ENCODE peak calls at places on chromosome 2, in five cellular contexts. P is GM23338, X is HCT116, R is K562, I is HepG2. U is an unnamed sample.

GRCh38 chr2:183229386-183229785 is 105.1 kb downstream of the NUP35 start:
- DNase-seq in P (no peak), X (no peak), R (no peak), I (no peak), U (no peak)

GRCh38 chr2:75416420-75417342 is 144.1 kb downstream of the EVA1A start:
- DNase-seq in P (no peak), X (no peak), R (no peak), I (no peak), U (peak)

GRCh38 chr2:234420406-234420805 is 76.5 kb downstream of the ARL4C start:
- DNase-seq in P (peak), X (no peak), R (no peak), I (peak), U (no peak)

GRCh38 chr2:233519787-233520611 is 46.6 kb downstream of the USP40 start:
- DNase-seq in P (no peak), X (no peak), R (no peak), I (peak), U (no peak)

GRCh38 chr2:20569464-20570223 is 81.3 kb downstream of the HS1BP3 start:
- DNase-seq in P (no peak), X (no peak), R (no peak), I (no peak), U (no peak)

GRCh38 chr2:105749583-105750399 is 5.1 kb downstream of the NCK2 start:
- DNase-seq in P (no peak), X (no peak), R (no peak), I (no peak), U (no peak)

GRCh38 chr2:79585701-79586428 is 73.0 kb downstream of the CTNNA2 start:
- DNase-seq in P (no peak), X (no peak), R (no peak), I (no peak), U (no peak)

GRCh38 chr2:165294912-165295311 is 55.7 kb downstream of the SCN2A start:
- DNase-seq in P (no peak), X (no peak), R (no peak), I (no peak), U (no peak)

GRCh38 chr2:224145751-224146355 is 106.8 kb upstream of the SERPINE2 start:
- DNase-seq in P (no peak), X (peak), R (no peak), I (peak), U (no peak)

GRCh38 chr2:122737429-122738077 is 982.1 kb downstream of the TSN start:
- DNase-seq in P (no peak), X (no peak), R (no peak), I (no peak), U (no peak)

GRCh38 chr2:236939751-236940229 is 145.9 kb upstream of the COPS8 start:
- DNase-seq in P (no peak), X (no peak), R (no peak), I (no peak), U (no peak)

GRCh38 chr2:24121469-24121868 is 1.7 kb downstream of the PFN4 start:
- DNase-seq in P (peak), X (no peak), R (no peak), I (no peak), U (no peak)

GRCh38 chr2:162197095-162197825 is 45.2 kb upstream of the GCG start:
- DNase-seq in P (no peak), X (no peak), R (no peak), I (no peak), U (no peak)

GRCh38 chr2:16211341-16211740 is 271.0 kb downstream of the MYCN start:
- DNase-seq in P (no peak), X (no peak), R (no peak), I (no peak), U (no peak)

GRCh38 chr2:186101603-186102002 is 363.0 kb downstream of the FSIP2 start:
- DNase-seq in P (no peak), X (no peak), R (no peak), I (no peak), U (no peak)

GRCh38 chr2:235864746-235865535 is 303.2 kb downstream of the GBX2 start:
- DNase-seq in P (peak), X (no peak), R (no peak), I (no peak), U (no peak)

GRCh38 chr2:102238039-102238756 is 51.4 kb downstream of the IL1RL2 start:
- DNase-seq in P (no peak), X (no peak), R (no peak), I (no peak), U (no peak)

GRCh38 chr2:128563348-128563687 is 244.7 kb upstream of the HS6ST1 start:
- DNase-seq in P (no peak), X (no peak), R (no peak), I (no peak), U (no peak)
- TF ChIP-seq POLR2AphosphoS5 in P (no peak), X (no peak), R (no peak), I (no peak), U (no peak)

DNA sequence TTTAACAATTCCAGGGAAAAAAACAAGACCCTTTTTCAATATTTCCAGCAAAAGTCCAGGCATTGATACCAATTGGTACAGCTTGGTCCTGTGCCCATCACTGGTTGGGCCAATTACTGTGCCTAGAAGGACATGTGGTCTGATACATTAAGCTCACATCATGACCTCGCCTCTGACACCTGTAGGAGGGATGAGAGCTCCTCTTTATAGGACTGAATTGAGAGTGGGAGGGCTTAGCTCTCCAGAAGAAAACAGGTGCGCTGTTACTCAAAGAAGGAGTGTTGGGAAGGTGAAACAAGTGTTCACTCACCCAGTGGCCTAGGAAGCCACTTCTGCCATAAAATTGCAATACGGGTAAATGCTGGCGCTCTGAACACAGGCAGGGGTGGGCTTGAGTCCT is 49.6 kb downstream of the RABL2A start:
- DNase-seq in P (no peak), X (no peak), R (no peak), I (no peak), U (no peak)
- TF ChIP-seq EZH2 in P (no peak), X (no peak), R (no peak), I (no peak), U (no peak)

GRCh38 chr2:240996161-240996833 is 2.1 kb upstream of the SNED1 start:
- DNase-seq in P (no peak), X (no peak), R (no peak), I (no peak), U (no peak)

GRCh38 chr2:240993446-240994160 is 4.8 kb upstream of the SNED1 start:
- DNase-seq in P (no peak), X (no peak), R (no peak), I (no peak), U (no peak)

GRCh38 chr2:240992572-240993291 is 5.7 kb upstream of the SNED1 start:
- DNase-seq in P (no peak), X (no peak), R (no peak), I (no peak), U (no peak)

GRCh38 chr2:240995041-240995960 is 3.1 kb upstream of the SNED1 start:
- DNase-seq in P (no peak), X (no peak), R (no peak), I (no peak), U (no peak)

GRCh38 chr2:240994161-240994896 is 4.1 kb upstream of the SNED1 start:
- DNase-seq in P (no peak), X (no peak), R (no peak), I (no peak), U (no peak)
- TF ChIP-seq POLR2AphosphoS5 in P (no peak), X (no peak), R (no peak), I (no peak), U (no peak)

DNA sequence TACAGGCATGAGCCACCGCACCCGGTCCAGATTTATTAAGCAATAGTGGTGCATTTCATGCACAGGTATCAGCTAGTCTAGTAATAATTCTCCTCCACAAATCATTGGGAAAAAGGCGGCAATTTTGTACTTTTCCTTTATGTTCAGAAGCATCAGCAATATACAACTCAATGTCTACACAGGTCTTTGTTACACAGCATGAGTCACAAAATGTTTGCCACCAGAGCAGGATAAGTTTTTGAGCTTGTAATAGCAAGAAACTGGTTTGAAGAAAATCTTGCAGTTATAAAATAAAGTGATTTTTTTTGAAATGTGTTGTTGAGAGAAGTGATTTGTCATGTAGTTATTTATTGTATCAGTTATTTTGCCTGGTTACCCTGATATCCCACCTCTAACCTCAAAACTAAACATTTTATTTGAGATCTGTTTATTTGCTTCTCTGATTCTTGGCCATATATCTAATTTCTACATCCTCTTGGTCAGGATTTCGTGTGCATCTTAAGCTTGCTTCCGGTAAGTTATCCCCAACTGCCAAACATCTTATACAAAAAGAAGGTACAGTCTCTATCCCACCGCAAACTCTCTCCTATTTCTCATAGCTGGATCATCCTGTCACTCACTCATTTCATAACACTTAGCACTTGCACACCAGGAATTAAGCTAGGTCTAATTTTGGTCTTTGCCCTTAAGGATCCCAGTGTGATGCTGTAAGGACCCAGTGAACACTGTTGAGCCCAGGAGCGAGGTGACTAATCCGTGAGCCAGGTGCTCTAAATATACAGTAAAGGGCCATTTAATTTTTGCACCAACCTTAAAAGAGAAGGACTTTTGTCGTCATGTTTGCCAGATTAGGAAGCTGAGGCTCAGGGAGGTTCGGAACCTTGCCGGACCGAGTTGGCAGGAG is 4.5 kb upstream of the ITPRIPL1 start:
- DNase-seq in P (peak), X (no peak), R (no peak), I (no peak), U (no peak)
- TF ChIP-seq EZH2 in P (peak), X (no peak), R (no peak), I (no peak), U (no peak)

DNA sequence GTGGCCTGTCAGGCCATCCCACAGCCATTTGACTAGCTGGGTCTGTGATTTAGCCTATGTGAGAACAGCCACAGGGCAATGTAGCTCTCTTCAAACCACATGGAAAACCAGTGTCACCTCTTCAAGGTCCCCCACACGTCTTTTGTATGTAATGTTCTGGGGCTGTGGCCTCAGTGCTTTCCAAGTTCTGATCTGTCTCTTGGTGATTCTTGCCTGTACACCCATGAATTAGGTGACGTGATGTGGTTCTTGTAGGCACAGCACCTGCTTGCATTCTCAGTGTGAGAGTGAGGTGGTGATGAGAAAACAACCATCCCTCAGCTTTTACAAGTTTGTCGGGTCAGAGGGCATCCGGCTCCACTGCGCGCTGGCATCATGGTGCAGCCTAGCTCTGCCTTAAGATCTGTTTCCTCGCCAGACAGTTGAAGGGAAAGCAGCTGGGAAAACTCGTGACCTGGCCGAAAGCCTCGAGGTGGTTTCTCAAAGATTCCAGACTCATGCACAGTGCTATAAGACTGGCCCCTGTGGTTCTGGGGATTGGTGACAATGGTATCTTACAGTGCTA is 125.8 kb downstream of the TANC1 start:
- DNase-seq in P (no peak), X (no peak), R (no peak), I (no peak), U (no peak)
- TF ChIP-seq POLR2AphosphoS5 in P (no peak), X (no peak), R (no peak), I (no peak), U (no peak)

GRCh38 chr2:91839904-91840868 is 3031.0 kb upstream of the TEKT4 start:
- DNase-seq in P (no peak), X (no peak), R (no peak), I (no peak), U (no peak)
- TF ChIP-seq EZH2 in P (no peak), X (no peak), R (no peak), I (peak), U (peak)

DNA sequence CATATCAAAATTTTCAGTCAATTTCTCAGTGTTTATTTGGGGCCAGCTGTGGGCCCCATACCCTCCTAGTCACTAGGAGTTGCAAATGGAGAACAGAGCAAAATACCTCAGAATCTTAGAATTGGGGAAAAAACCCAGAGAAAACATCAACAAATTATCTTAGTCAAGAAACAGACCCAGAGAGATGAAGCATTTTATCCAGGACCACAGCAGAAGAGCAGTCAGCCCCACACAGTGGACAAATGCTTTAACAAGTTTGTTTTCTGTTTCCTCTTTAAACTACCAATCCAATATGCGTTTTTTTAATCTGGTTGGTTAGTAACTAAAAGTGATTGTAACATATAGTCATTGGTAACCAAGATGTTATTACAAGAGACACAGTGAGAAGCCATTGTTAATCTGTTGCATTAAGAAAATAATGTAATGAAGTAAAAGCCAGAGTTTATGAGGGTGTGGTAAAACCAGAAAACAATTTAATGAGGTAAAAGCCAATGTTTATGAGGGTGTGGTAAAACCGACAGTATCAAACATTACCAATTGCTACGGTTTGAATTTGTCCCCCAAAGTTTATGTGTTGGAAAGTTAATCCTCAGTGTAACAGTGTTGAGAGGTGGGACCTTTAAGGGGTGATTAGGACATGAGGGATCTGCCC is 60.7 kb upstream of the COX7A2L start:
- DNase-seq in P (no peak), X (no peak), R (no peak), I (no peak), U (no peak)
- TF ChIP-seq POLR2AphosphoS5 in P (no peak), X (no peak), R (no peak), I (no peak), U (no peak)

DNA sequence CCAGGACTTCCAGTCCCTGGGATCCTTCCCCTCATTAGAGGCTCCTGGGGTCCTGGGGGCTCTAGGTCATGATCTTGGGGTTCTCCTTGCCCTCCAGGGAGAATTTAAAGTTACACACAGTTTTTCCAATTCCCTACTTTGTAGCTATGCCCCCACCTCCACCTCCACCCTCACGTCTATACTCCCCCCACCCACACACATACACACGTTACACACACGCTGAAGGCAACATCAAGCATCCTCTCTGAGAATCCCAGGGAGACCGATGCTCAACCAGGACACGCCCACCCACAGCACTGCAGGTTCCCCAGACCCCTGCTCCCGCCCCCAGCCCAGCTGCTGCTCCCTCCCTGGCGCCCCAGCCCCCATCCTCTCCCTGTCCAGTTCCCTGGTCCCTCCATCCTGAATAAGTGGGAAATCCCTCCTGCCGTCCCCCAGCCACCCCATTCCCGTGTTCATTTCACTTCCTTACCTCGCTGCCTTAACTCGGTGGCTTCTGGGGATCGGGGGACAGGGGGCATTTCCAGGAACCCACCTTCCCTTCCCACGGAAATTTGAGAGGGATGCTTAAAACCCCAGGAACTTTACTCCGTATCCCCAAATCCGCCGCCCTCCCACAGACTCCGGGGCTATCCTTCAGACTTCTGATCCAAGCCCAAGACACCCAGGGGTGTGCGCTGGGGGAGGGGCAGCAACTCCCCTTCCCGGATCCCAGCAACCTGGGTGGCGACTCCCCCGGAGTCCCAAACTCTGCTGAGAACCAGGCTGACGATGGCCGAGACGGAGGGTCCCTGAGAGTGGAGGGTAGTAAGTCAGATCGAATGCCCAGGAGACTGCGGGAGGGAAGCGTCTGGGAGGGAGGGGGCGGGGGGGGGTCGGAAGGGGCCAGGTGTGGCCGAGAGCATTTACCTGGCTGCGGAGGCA is 6.7 kb upstream of the TNS1 start:
- DNase-seq in P (peak), X (no peak), R (no peak), I (no peak), U (no peak)
- TF ChIP-seq EZH2 in P (no peak), X (no peak), R (no peak), I (no peak), U (no peak)

U was measured in SK-N-MC.